ENCODE peak calls at places on chromosomes 16 and 17, in nine cellular contexts. P, M, Q, U, Z, J, D, V and F are unnamed samples.

GRCh38 chr16:64417711-64418227 is 704.1 kb downstream of the CDH11 start:
- DNase-seq in J (no peak), Z (no peak), Q (no peak), M (no peak), D (no peak), P (peak; percentile 95), V (peak; percentile 51), U (no peak), F (no peak)

GRCh38 chr17:27535178-27535928 is 79.1 kb downstream of the KSR1 start:
- DNase-seq in U (no peak), D (no peak), Z (no peak), P (no peak), J (no peak), M (no peak), V (no peak), Q (no peak), F (no peak)

GRCh38 chr17:37092041-37092440 is 143.3 kb downstream of the AATF start:
- DNase-seq in M (no peak), D (no peak), Z (no peak), Q (peak; percentile 36), U (no peak), J (no peak), P (peak; percentile 12), V (no peak), F (no peak)

GRCh38 chr16:84246679-84247077 is 6.9 kb upstream of the KCNG4 start:
- DNase-seq in M (no peak), D (no peak), P (no peak), J (no peak), V (no peak), Q (no peak), Z (no peak), U (no peak), F (no peak)

GRCh38 chr16:21652451-21652850 is at the start of gene IGSF6:
- DNase-seq in P (no peak), Z (no peak), V (no peak), D (no peak), U (no peak), J (no peak), Q (no peak), M (no peak), F (no peak)

GRCh38 chr16:86072328-86073102 is 173.6 kb downstream of the IRF8 start:
- DNase-seq in J (no peak), P (peak; percentile 42), Z (no peak), D (peak; percentile 81), V (peak; percentile 89), U (peak; percentile 14), Q (peak; percentile 71), M (no peak), F (no peak)

GRCh38 chr16:47204736-47205499 is 61.2 kb upstream of the NETO2 start:
- DNase-seq in P (no peak), Z (no peak), Q (no peak), D (no peak), J (no peak), M (no peak), U (no peak), V (no peak), F (no peak)

GRCh38 chr17:50059759-50060273 is 3.9 kb downstream of the ITGA3 start:
- DNase-seq in M (no peak), D (no peak), V (peak; percentile 43), Q (no peak), J (no peak), U (no peak), Z (no peak), P (peak; percentile 52), F (no peak)

GRCh38 chr17:38469875-38470274 is 41.6 kb downstream of the ARHGAP23 start:
- DNase-seq in M (no peak), P (peak; percentile 79), D (no peak), Q (no peak), V (peak; percentile 70), J (no peak), Z (no peak), U (peak; percentile 16), F (no peak)

GRCh38 chr17:9890124-9890523 is 14.9 kb downstream of the RCVRN start:
- DNase-seq in M (no peak), P (no peak), Z (no peak), Q (no peak), J (no peak), U (no peak), V (peak; percentile 60), D (no peak), F (no peak)

GRCh38 chr17:42967925-42968324 is 3.7 kb upstream of the AARSD1 start:
- DNase-seq in V (no peak), M (no peak), Z (no peak), U (no peak), Q (no peak), J (no peak), P (no peak), D (no peak), F (no peak)

GRCh38 chr16:47905771-47906170 is 250.0 kb downstream of the ABCC12 start:
- DNase-seq in Z (no peak), M (no peak), J (no peak), P (peak; percentile 71), Q (no peak), D (no peak), U (no peak), V (no peak), F (no peak)

GRCh38 chr16:49454426-49455180 is 81.0 kb downstream of the C16orf78 start:
- DNase-seq in M (no peak), U (no peak), D (no peak), Q (no peak), P (no peak), V (no peak), Z (no peak), J (no peak), F (no peak)